ENCODE peak calls at places on chromosome 16, in six cellular contexts. K is A549, V is K562, P is HepG2, H is endothelial cell of umbilical vein, G is GM12878. T is an unnamed sample.

GRCh38 chr16:19330801-19331484 is 45.4 kb downstream of the CLEC19A start:
- DNase-seq in V (no peak), H (no peak), K (peak; percentile 67), G (no peak), P (peak; percentile 20), T (peak; percentile 2)

GRCh38 chr16:81707411-81708321 is 71.4 kb upstream of the PLCG2 start:
- DNase-seq in H (peak; percentile 59), G (no peak), P (no peak), K (peak; percentile 63), V (no peak), T (no peak)

GRCh38 chr16:1614226-1615102 is 2.3 kb downstream of the CRAMP1 start:
- DNase-seq in V (peak; percentile 69), P (no peak), G (no peak), K (no peak), H (peak; percentile 32), T (peak; percentile 54)

GRCh38 chr16:2786826-2787151 is 571 bp downstream of the PRSS33 start:
- DNase-seq in H (no peak), V (no peak), P (no peak), K (no peak), G (no peak), T (no peak)

GRCh38 chr16:23424292-23424958 is 28.6 kb downstream of the COG7 start:
- DNase-seq in V (no peak), P (no peak), K (peak; percentile 90), H (peak; percentile 31), G (no peak), T (no peak)

GRCh38 chr16:84844049-84844350 is 24.2 kb downstream of the CRISPLD2 start:
- DNase-seq in H (no peak), P (no peak), K (no peak), G (no peak), V (no peak), T (no peak)

GRCh38 chr16:82452002-82452741 is 174.6 kb upstream of the CDH13 start:
- DNase-seq in H (no peak), V (no peak), G (no peak), K (no peak), P (no peak), T (no peak)

GRCh38 chr16:77856455-77857138 is 68.2 kb downstream of the VAT1L start:
- DNase-seq in K (no peak), H (no peak), P (no peak), V (no peak), G (no peak), T (no peak)

GRCh38 chr16:1492923-1493745 is at the start of gene TELO2:
- DNase-seq in G (no peak), V (peak; percentile 97), K (peak; percentile 87), P (peak; percentile 53), H (peak; percentile 63), T (peak; percentile 81)

GRCh38 chr16:68790944-68791343 is 52.4 kb upstream of the TANGO6 start:
- DNase-seq in V (no peak), G (no peak), H (no peak), K (no peak), P (no peak), T (no peak)

GRCh38 chr16:52051773-52052172 is 495.2 kb downstream of the TOX3 start:
- DNase-seq in H (no peak), G (no peak), P (no peak), K (no peak), V (no peak), T (no peak)

GRCh38 chr16:76176616-76177015 is 100.6 kb upstream of the CNTNAP4 start:
- DNase-seq in G (no peak), H (no peak), K (no peak), P (no peak), V (no peak), T (no peak)

GRCh38 chr16:56539667-56540066 is 19.8 kb upstream of the BBS2 start:
- DNase-seq in G (no peak), P (no peak), V (no peak), H (no peak), K (no peak), T (no peak)

GRCh38 chr16:82628741-82629140 is 2.0 kb downstream of the CDH13 start:
- DNase-seq in V (no peak), H (peak; percentile 53), K (no peak), G (no peak), P (no peak), T (no peak)

GRCh38 chr16:71895679-71896385 is 501 bp downstream of the IST1 start:
- DNase-seq in H (no peak), K (peak; percentile 63), G (no peak), P (no peak), V (peak; percentile 78), T (peak; percentile 71)

GRCh38 chr16:29806641-29807425 is 504 bp downstream of the MAZ start:
- DNase-seq in V (peak; percentile 63), K (peak; percentile 88), G (no peak), H (peak; percentile 23), P (peak; percentile 76), T (peak; percentile 90)
- TF ChIP-seq POLR2A in V (peak; percentile 35), K (peak; percentile 31), G (peak; percentile 76), H (peak; percentile 28), P (peak; percentile 58), T (peak; percentile 64)

DNA sequence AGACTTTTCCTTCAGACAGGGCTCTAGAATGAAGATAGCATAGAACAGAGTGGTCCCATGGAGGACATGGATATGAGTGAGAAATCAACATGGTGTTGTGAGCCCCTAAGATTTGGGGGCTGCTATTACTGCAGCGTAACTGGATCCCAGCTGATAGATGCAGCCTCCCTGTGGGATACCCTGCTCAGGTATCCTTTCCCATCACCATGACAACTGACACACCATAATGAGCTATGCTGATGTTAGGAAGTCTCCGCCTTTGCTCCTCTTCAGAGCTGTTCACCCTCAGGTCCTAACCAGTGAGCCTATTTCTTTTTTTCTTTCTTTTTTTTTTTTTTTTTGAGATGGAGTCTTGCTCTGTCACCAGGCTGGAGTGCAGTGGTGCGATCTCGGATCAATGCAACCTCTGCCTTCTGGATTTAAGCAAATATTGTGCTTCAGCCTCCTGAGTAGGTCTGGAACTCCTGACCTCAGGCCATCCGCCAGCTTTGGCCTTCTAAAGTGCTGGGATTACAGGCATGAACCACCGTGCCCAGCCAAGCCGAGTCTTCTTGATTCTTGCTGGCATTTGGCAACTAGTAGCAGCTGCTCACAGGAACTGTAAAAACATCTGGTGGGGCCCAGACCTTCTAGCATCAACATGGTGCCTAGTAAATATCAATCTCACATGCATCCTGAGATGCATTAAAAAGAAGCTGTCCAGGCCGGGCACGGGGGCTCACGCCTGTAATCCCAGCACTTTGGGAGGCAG is 17.1 kb downstream of the STX4 start:
- DNase-seq in K (no peak), H (no peak), P (no peak), V (no peak), G (no peak), T (no peak)
- TF ChIP-seq MYC in K (no peak), H (no peak), P (no peak), V (no peak), G (no peak), T (no peak)

GRCh38 chr16:22206847-22207714 is 1.0 kb downstream of the EEF2K start:
- DNase-seq in V (peak; percentile 64), G (peak; percentile 31), H (peak; percentile 83), P (no peak), K (peak; percentile 37), T (peak; percentile 86)

GRCh38 chr16:22204091-22204655 is 1.9 kb upstream of the EEF2K start:
- DNase-seq in P (no peak), V (no peak), H (no peak), G (no peak), K (no peak), T (no peak)

GRCh38 chr16:22207715-22208360 is 1.8 kb downstream of the EEF2K start:
- DNase-seq in V (no peak), G (no peak), K (no peak), P (no peak), H (no peak), T (no peak)

GRCh38 chr16:22205577-22206012 is 483 bp upstream of the EEF2K start:
- DNase-seq in G (no peak), H (no peak), P (no peak), K (no peak), V (no peak), T (no peak)

DNA sequence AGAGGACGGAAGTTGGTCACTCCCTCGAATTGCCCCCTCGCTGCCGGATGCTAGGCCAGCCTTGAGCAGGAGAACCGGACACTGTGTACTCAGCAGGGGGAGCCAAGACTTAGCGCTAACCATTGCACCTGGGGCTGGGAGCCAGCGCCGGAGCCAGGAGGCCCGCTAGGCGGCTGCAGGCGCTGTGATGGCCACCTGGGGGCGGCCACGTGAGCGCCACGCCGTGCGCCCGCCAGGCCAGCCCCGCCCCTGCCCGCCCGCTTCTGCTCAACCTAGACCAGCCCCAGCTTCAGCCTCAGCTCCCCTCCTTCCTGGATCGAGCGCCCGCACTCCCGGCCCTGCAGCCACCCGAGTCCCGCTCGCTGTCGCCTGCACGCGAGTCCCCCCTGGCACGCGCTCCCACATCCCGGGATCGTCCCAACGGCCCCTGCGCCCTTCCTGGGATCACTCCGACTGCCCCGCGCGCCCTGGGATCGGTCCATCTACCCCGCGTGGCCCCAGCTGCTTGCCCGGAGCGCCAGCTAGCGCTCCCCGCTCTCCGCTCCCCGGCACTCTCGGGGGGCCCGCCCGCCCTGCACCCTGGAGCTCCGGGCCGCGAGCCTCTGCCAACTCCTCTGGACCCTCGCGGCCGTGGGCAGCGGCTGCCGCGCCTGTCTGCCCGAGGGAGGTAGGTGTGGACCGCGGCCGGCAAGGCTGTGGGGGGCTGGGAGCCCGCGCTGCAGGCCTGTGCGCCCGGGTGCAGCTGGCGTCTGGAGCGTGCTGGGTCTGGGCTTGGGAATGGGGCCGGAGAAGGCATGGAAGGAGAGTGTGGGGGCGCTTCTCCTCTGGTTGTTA is at the start of gene EEF2K:
- DNase-seq in P (peak; percentile 93), G (peak; percentile 83), V (peak; percentile 93), K (peak; percentile 98), H (peak; percentile 95), T (peak; percentile 97)
- TF ChIP-seq POLR2A in P (peak; percentile 69), G (peak; percentile 81), V (no peak), K (peak; percentile 49), H (peak; percentile 68), T (peak; percentile 70)

DNA sequence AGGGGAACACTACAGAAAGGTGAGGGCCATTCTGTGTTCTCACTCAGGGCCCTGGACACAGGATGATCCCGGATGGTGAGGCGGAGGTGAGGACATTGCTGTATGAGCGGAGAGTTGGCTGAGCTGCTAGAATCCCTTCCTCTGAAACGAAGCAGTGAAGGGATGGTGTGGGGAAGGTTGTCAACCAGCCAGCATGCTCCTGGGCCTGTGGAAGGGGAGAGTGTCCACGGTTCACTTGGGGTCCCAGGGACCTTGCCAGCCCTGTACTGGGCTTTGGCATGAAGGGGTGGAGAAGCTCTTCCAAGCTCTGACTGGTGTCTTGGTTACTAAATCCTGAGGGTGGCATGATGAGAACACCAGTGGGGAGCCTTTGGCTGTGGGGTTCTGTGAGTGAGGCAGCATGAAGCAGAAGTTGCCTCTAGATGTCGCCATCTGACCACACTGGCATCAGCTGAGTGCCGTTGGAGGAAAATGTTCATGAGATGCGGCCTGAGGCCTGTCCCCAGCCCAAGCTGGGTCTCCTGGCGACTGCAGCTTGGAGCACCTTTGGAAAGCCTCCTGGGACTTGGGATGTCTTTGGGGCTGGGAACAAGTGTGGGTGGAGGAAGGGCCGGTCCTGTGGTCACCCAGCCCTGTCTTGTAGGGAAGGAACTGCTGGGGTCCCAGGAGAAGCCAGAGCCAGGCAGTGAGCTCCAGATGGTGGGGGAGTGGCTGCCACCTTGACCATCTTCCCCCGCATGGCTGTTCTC is 14.8 kb downstream of the PDP2 start:
- DNase-seq in V (peak; percentile 57), K (peak; percentile 78), G (no peak), P (peak; percentile 80), H (peak; percentile 64), T (peak; percentile 82)
- TF ChIP-seq MYC in V (no peak), K (no peak), G (no peak), P (no peak), H (no peak), T (no peak)